ENCODE peak calls at places on chromosomes 1 and 21, in nine cellular contexts. X is NCI-H2029 treated with DMSO at 0.1 percent for 48 hours; W is NCI-H2081; Y is memory B cell; P is activated T-helper 1 cell treated with anti-CD3 and anti-CD28 coated beads, Interleukin-2, amount 50 U/mL, for 16 hours; R is stomach; H is WERI-Rb-1; T is ascending aorta; L is fibroblast of the aortic adventitia. B is an unnamed sample.

GRCh38 chr1:226365831-226366231 is 42.1 kb downstream of the PARP1 start:
- DNase-seq in W (no peak), L (peak), T (no peak), P (no peak), Y (no peak), R (no peak), X (no peak), H (no peak), B (no peak)

GRCh38 chr1:12140016-12140415 is 26.8 kb upstream of the TNFRSF1B start:
- DNase-seq in H (no peak), T (no peak), P (no peak), W (no peak), R (no peak), X (no peak), L (no peak), Y (no peak), B (no peak)

GRCh38 chr1:5647226-5647625 is 345.0 kb downstream of the NPHP4 start:
- DNase-seq in X (no peak), Y (no peak), W (no peak), H (no peak), L (no peak), P (no peak), R (peak), T (no peak), B (no peak)

GRCh38 chr1:13728104-13728503 is 28.1 kb downstream of the PRDM2 start:
- DNase-seq in T (no peak), H (no peak), Y (no peak), L (no peak), W (no peak), R (no peak), P (no peak), X (no peak), B (no peak)

GRCh38 chr1:100344774-100345173 is 7.5 kb upstream of the CDC14A start:
- DNase-seq in Y (no peak), L (no peak), H (no peak), R (no peak), P (no peak), X (no peak), W (no peak), T (no peak), B (no peak)

GRCh38 chr1:53137729-53138128 is 4.7 kb downstream of the SLC1A7 start:
- DNase-seq in T (no peak), R (peak), Y (no peak), X (no peak), H (no peak), P (no peak), L (no peak), W (no peak), B (peak)

GRCh38 chr1:53618218-53619087 is 120.5 kb downstream of the GLIS1 start:
- DNase-seq in R (peak), P (no peak), W (no peak), L (no peak), Y (no peak), T (no peak), X (no peak), H (no peak), B (no peak)

GRCh38 chr1:6625579-6626149 is 996 bp downstream of the THAP3 start:
- DNase-seq in W (no peak), X (no peak), T (no peak), H (peak), R (peak), P (no peak), Y (no peak), L (peak), B (no peak)

GRCh38 chr1:200224315-200224714 is 185.5 kb downstream of the ZNF281 start:
- DNase-seq in R (no peak), T (no peak), X (no peak), L (peak), P (no peak), H (no peak), Y (no peak), W (no peak), B (no peak)

GRCh38 chr21:44090332-44090731 is 16.9 kb upstream of the PWP2 start:
- DNase-seq in H (no peak), T (no peak), L (no peak), P (no peak), W (no peak), X (no peak), Y (peak), R (peak), B (peak)

GRCh38 chr21:44052071-44052829 is 40.1 kb downstream of the TRAPPC10 start:
- DNase-seq in L (no peak), Y (no peak), W (peak), X (peak), P (no peak), T (no peak), R (no peak), H (no peak), B (no peak)

GRCh38 chr1:204716687-204717086 is 31.1 kb upstream of the LRRN2 start:
- DNase-seq in T (no peak), X (no peak), W (no peak), L (no peak), Y (no peak), H (peak), P (no peak), R (no peak), B (no peak)

GRCh38 chr1:77319036-77319705 is 37.4 kb downstream of the AK5 start:
- DNase-seq in W (no peak), T (no peak), Y (no peak), L (no peak), R (no peak), H (no peak), X (no peak), P (no peak), B (no peak)

GRCh38 chr1:186617860-186618780 is 62.1 kb downstream of the PTGS2 start:
- DNase-seq in Y (peak), H (no peak), W (peak), L (peak), P (no peak), X (peak), T (peak), R (peak), B (peak)

GRCh38 chr1:160087118-160087662 is 5.9 kb downstream of the KCNJ9 start:
- DNase-seq in T (no peak), H (no peak), L (no peak), R (no peak), P (no peak), Y (no peak), X (no peak), W (no peak), B (no peak)

GRCh38 chr1:47438321-47439150 is 692 bp downstream of the FOXD2 start:
- DNase-seq in W (no peak), H (no peak), R (no peak), T (no peak), Y (no peak), L (no peak), X (no peak), P (no peak), B (peak)

GRCh38 chr1:171663036-171663853 is 10.8 kb upstream of the MYOC start:
- DNase-seq in T (no peak), L (no peak), H (no peak), W (no peak), Y (no peak), P (no peak), R (no peak), X (no peak), B (no peak)

GRCh38 chr1:2528966-2529750 is 905 bp downstream of the HES5 start:
- DNase-seq in X (no peak), R (no peak), T (no peak), W (peak), H (no peak), L (no peak), P (no peak), Y (peak), B (peak)